ENCODE peak calls at places on chromosomes 1 and 21, in four cellular contexts. K is fibroblast of mammary gland, T is bronchial epithelial cell, F is spleen. N is an unnamed sample.

GRCh38 chr1:116092752-116093489 is 18.3 kb upstream of the MAB21L3 start:
- DNase-seq in K (no peak), T (no peak), F (no peak), N (no peak)

GRCh38 chr1:67324068-67324467 is 16.4 kb downstream of the IL12RB2 start:
- DNase-seq in K (no peak), T (no peak), F (no peak), N (no peak)

GRCh38 chr1:146036241-146036989 is 14.9 kb upstream of the HJV start:
- DNase-seq in K (no peak), T (peak), F (no peak), N (no peak)

GRCh38 chr1:84997667-84998600 is 1.0 kb upstream of the MCOLN2 start:
- DNase-seq in K (peak), T (peak), F (peak), N (no peak)

GRCh38 chr1:43552813-43553212 is 22.1 kb downstream of the PTPRF start:
- DNase-seq in K (peak), T (peak), F (no peak), N (no peak)

GRCh38 chr1:248858096-248858890 is 592 bp downstream of the ZNF692 start:
- DNase-seq in K (peak), T (peak), F (peak), N (no peak)

GRCh38 chr1:61323681-61324328 is 241.4 kb downstream of the NFIA start:
- DNase-seq in K (no peak), T (peak), F (no peak), N (no peak)

GRCh38 chr1:226092955-226093354 is 30.4 kb downstream of the H3-3A start:
- DNase-seq in K (peak), T (peak), F (no peak), N (no peak)

GRCh38 chr1:226486163-226486562 is 62.4 kb upstream of the STUM start:
- DNase-seq in K (no peak), T (no peak), F (no peak), N (no peak)

GRCh38 chr1:46692806-46693770 is 21.4 kb downstream of the TEX38 start:
- DNase-seq in K (no peak), T (no peak), F (no peak), N (no peak)

GRCh38 chr1:184479435-184480202 is 92.8 kb downstream of the C1orf21 start:
- DNase-seq in K (no peak), T (no peak), F (no peak), N (no peak)

GRCh38 chr1:104646233-104646632 is 896.5 kb downstream of the AMY1C start:
- DNase-seq in K (no peak), T (no peak), F (no peak), N (no peak)

GRCh38 chr1:46301406-46302090 is 1.9 kb downstream of the LRRC41 start:
- DNase-seq in K (peak), T (no peak), F (no peak), N (no peak)

GRCh38 chr1:222557148-222557547 is 9.2 kb upstream of the HHIPL2 start:
- DNase-seq in K (peak), T (no peak), F (no peak), N (no peak)

GRCh38 chr1:4711191-4711915 is 56.9 kb downstream of the AJAP1 start:
- DNase-seq in K (no peak), T (no peak), F (peak), N (no peak)

GRCh38 chr1:218779341-218779831 is 394.3 kb upstream of the LYPLAL1 start:
- DNase-seq in K (peak), T (peak), F (no peak), N (no peak)

GRCh38 chr21:42561742-42562141 is 48.1 kb downstream of the SLC37A1 start:
- DNase-seq in K (no peak), T (peak), F (peak), N (no peak)

GRCh38 chr1:241485145-241485544 is 34.4 kb downstream of the FH start:
- DNase-seq in K (no peak), T (no peak), F (no peak), N (no peak)

GRCh38 chr1:36149237-36149972 is at the start of gene TRAPPC3:
- DNase-seq in K (peak), T (peak), F (peak), N (peak)

GRCh38 chr1:17304827-17305177 is 3.2 kb upstream of the PADI4 start:
- DNase-seq in K (no peak), T (no peak), F (peak), N (no peak)

GRCh38 chr21:45414396-45415187 is 9.6 kb downstream of the COL18A1 start:
- DNase-seq in K (no peak), T (no peak), F (peak), N (peak)

GRCh38 chr1:85274969-85275453 is 1.4 kb downstream of the BCL10 start:
- DNase-seq in K (peak), T (peak), F (no peak), N (no peak)

GRCh38 chr21:45457161-45457831 is 52.3 kb downstream of the COL18A1 start:
- DNase-seq in K (no peak), T (no peak), F (peak), N (peak)

GRCh38 chr1:235947989-235948388 is 81.3 kb upstream of the LYST start:
- DNase-seq in K (no peak), T (no peak), F (no peak), N (no peak)

GRCh38 chr21:37710555-37711293 is 205.5 kb downstream of the KCNJ6 start:
- DNase-seq in K (no peak), T (no peak), F (no peak), N (no peak)

GRCh38 chr1:196209983-196210382 is 398.3 kb downstream of the KCNT2 start:
- DNase-seq in K (peak), T (no peak), F (no peak), N (no peak)

GRCh38 chr1:92826792-92827191 is 5.0 kb upstream of the RPL5 start:
- DNase-seq in K (peak), T (no peak), F (no peak), N (no peak)

GRCh38 chr1:99808391-99809115 is 41.6 kb upstream of the AGL start:
- DNase-seq in K (peak), T (peak), F (no peak), N (no peak)

GRCh38 chr1:43067233-43067745 is 104.8 kb downstream of the EBNA1BP2 start:
- DNase-seq in K (no peak), T (no peak), F (no peak), N (no peak)

GRCh38 chr21:34520769-34521508 is 8.9 kb upstream of the KCNE1 start:
- DNase-seq in K (no peak), T (no peak), F (no peak), N (no peak)

GRCh38 chr1:110645962-110646735 is 28.6 kb downstream of the KCNA3 start:
- DNase-seq in K (peak), T (peak), F (no peak), N (no peak)

GRCh38 chr1:24201941-24202440 is 14.9 kb upstream of the IFNLR1 start:
- DNase-seq in K (peak), T (peak), F (no peak), N (no peak)

GRCh38 chr1:171753685-171754380 is 12.0 kb upstream of the VAMP4 start:
- DNase-seq in K (no peak), T (no peak), F (no peak), N (no peak)

GRCh38 chr1:59029366-59029765 is 245.5 kb upstream of the JUN start:
- DNase-seq in K (no peak), T (no peak), F (no peak), N (no peak)

GRCh38 chr21:46009951-46010655 is 28.5 kb downstream of the COL6A1 start:
- DNase-seq in K (no peak), T (no peak), F (no peak), N (peak)

GRCh38 chr1:46204406-46204742 is 1.2 kb downstream of the LURAP1 start:
- DNase-seq in K (no peak), T (no peak), F (no peak), N (no peak)

GRCh38 chr1:167601442-167602380 is 28.3 kb upstream of the RCSD1 start:
- DNase-seq in K (no peak), T (no peak), F (peak), N (no peak)

GRCh38 chr1:154481058-154481457 is 21.0 kb upstream of the TDRD10 start:
- DNase-seq in K (no peak), T (no peak), F (no peak), N (no peak)

GRCh38 chr1:154478013-154478412 is 24.0 kb upstream of the TDRD10 start:
- DNase-seq in K (no peak), T (no peak), F (no peak), N (no peak)

GRCh38 chr1:154479764-154480421 is 22.1 kb upstream of the TDRD10 start:
- DNase-seq in K (peak), T (peak), F (no peak), N (no peak)

GRCh38 chr1:154476791-154477190 is 25.2 kb upstream of the TDRD10 start:
- DNase-seq in K (no peak), T (peak), F (no peak), N (no peak)

DNA sequence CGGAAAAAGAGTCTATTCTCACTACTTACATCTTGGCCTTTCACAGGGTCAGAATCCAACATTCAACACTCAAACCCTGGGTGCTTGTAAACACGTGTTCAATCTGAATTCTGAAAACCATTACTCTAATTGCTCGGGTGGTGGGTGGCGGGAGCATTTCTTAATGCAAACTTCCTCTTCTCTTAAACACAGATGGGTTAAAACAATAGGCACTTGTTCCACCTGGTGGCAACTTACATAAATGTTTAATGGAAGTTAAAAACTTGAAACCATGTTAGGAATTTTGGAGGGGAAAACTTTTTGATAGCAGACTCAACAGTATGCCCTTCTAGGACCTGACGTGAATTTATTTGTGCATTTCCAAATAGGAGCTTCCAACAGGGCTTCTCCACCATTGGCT is 23.4 kb upstream of the TDRD10 start:
- DNase-seq in K (peak), T (peak), F (no peak), N (no peak)
- TF ChIP-seq CTCF in K (no peak), T (no peak), F (no peak), N (peak)

GRCh38 chr1:34896612-34897011 is 32.8 kb downstream of the DLGAP3 start:
- DNase-seq in K (no peak), T (no peak), F (no peak), N (no peak)
- TF ChIP-seq CTCF in K (no peak), T (no peak), F (no peak), N (peak)

GRCh38 chr1:38870996-38871395 is 2.2 kb downstream of the MYCBP start:
- DNase-seq in K (no peak), T (no peak), F (no peak), N (no peak)
- TF ChIP-seq CTCF in K (no peak), T (no peak), F (no peak), N (no peak)

GRCh38 chr1:1599030-1599916 is 662 bp downstream of the FNDC10 start:
- DNase-seq in K (peak), T (no peak), F (peak), N (peak)
- TF ChIP-seq CTCF in K (no peak), T (no peak), F (no peak), N (peak)

GRCh38 chr1:41503507-41504125 is 19.1 kb upstream of the EDN2 start:
- DNase-seq in K (peak), T (no peak), F (no peak), N (no peak)
- TF ChIP-seq CTCF in K (peak), T (no peak), F (no peak), N (peak)